ENCODE peak calls at places on chromosome 11, in nine cellular contexts. L is A673, W is heart left ventricle, N is HCT116, Q is upper lobe of right lung, E is cardiac muscle cell, B is fibroblast of lung, C is esophagus squamous epithelium, V is spleen. J is an unnamed sample. For H3K27me3 and H3K4me1, the result is how much of the 10 kb centered on the place peaks cover.

GRCh38 chr11:10770626-10771254 is 19.7 kb downstream of the CTR9 start:
- DNase-seq in L (peak), W (peak), C (no peak), B (peak), V (no peak), Q (no peak), E (peak), N (peak), J (peak)

GRCh38 chr11:66100272-66101037 is 30.4 kb downstream of the PACS1 start:
- DNase-seq in W (peak), B (no peak), E (no peak), Q (peak), V (peak), C (peak), N (no peak), L (no peak), J (no peak)

GRCh38 chr11:9313648-9314290 is 624 bp downstream of the TMEM41B start:
- DNase-seq in N (no peak), L (peak), V (no peak), W (no peak), E (peak), C (no peak), B (peak), Q (no peak), J (no peak)

GRCh38 chr11:18934195-18934808 is 4.9 kb downstream of the MRGPRX1 start:
- DNase-seq in V (no peak), Q (peak), E (no peak), B (no peak), L (no peak), C (no peak), W (no peak), N (no peak), J (no peak)

GRCh38 chr11:60925685-60926267 is 1.5 kb downstream of the TMEM132A start:
- DNase-seq in Q (no peak), L (peak), B (no peak), V (peak), N (no peak), E (peak), C (no peak), W (no peak), J (no peak)

GRCh38 chr11:120714448-120714847 is 202.9 kb downstream of the GRIK4 start:
- DNase-seq in W (no peak), E (no peak), B (peak), V (no peak), C (no peak), L (no peak), N (no peak), Q (no peak), J (no peak)

GRCh38 chr11:47186076-47186936 is at the start of gene PACSIN3:
- DNase-seq in N (no peak), E (peak), Q (peak), B (peak), V (peak), L (peak), C (no peak), W (peak), J (no peak)

GRCh38 chr11:61626580-61627380 is 45.9 kb upstream of the SYT7 start:
- DNase-seq in V (no peak), W (peak), E (no peak), N (no peak), C (no peak), B (no peak), L (no peak), Q (peak), J (no peak)

GRCh38 chr11:44110231-44110679 is 14.8 kb downstream of the EXT2 start:
- DNase-seq in Q (no peak), V (no peak), C (no peak), E (peak), B (peak), L (peak), W (peak), N (no peak), J (no peak)

GRCh38 chr11:112584674-112585073 is 324.0 kb upstream of the PLET1 start:
- DNase-seq in V (no peak), Q (no peak), N (no peak), C (no peak), L (peak), W (no peak), B (no peak), E (no peak), J (no peak)

GRCh38 chr11:121240650-121241299 is 51.8 kb upstream of the SC5D start:
- DNase-seq in V (no peak), Q (no peak), L (peak), C (no peak), E (peak), N (no peak), W (no peak), B (no peak), J (no peak)

GRCh38 chr11:26443617-26444016 is 111.7 kb downstream of the ANO3 start:
- DNase-seq in Q (no peak), E (no peak), N (no peak), V (no peak), L (no peak), C (no peak), B (no peak), W (no peak), J (no peak)

GRCh38 chr11:72617080-72617744 is 57.0 kb downstream of the PDE2A start:
- DNase-seq in B (peak), L (no peak), V (no peak), N (no peak), W (peak), C (no peak), Q (no peak), E (peak), J (no peak)

GRCh38 chr11:35978173-35978572 is 34.3 kb downstream of the LDLRAD3 start:
- DNase-seq in L (no peak), N (no peak), B (no peak), W (no peak), C (no peak), E (no peak), V (no peak), Q (no peak), J (no peak)

GRCh38 chr11:41461057-41461681 is 1.7 kb upstream of the LRRC4C start:
- DNase-seq in W (no peak), L (peak), N (peak), E (peak), B (no peak), C (no peak), Q (no peak), V (no peak), J (peak)

GRCh38 chr11:85884581-85885021 is 29.4 kb downstream of the CCDC83 start:
- DNase-seq in V (no peak), Q (no peak), L (no peak), B (peak), N (no peak), E (peak), C (no peak), W (no peak), J (no peak)

GRCh38 chr11:73040046-73040445 is 102.1 kb downstream of the FCHSD2 start:
- DNase-seq in Q (no peak), E (no peak), V (no peak), L (no peak), N (no peak), C (no peak), W (no peak), B (no peak), J (no peak)

GRCh38 chr11:706957-707816 is 1.2 kb downstream of the EPS8L2 start:
- DNase-seq in B (peak), L (no peak), N (no peak), C (no peak), W (peak), V (no peak), Q (peak), E (no peak), J (no peak)

GRCh38 chr11:43359432-43359818 is 705 bp downstream of the TTC17 start:
- DNase-seq in Q (no peak), N (no peak), C (no peak), V (no peak), E (peak), B (peak), W (peak), L (peak), J (no peak)

GRCh38 chr11:91173701-91174100 is 950.9 kb upstream of the CHORDC1 start:
- DNase-seq in N (no peak), Q (no peak), V (no peak), L (no peak), C (no peak), W (no peak), E (no peak), B (peak), J (no peak)

GRCh38 chr11:77084581-77085191 is 17.9 kb downstream of the CAPN5 start:
- DNase-seq in V (peak), C (no peak), N (no peak), E (no peak), Q (peak), W (no peak), B (no peak), L (no peak), J (no peak)

GRCh38 chr11:126186708-126187481 is 24.6 kb downstream of the RPUSD4 start:
- DNase-seq in C (no peak), W (no peak), L (peak), B (no peak), Q (peak), V (peak), E (no peak), N (no peak), J (no peak)

GRCh38 chr11:102117472-102118113 is 7.3 kb downstream of the YAP1 start:
- DNase-seq in W (no peak), E (no peak), C (no peak), N (no peak), V (no peak), L (peak), Q (no peak), B (no peak), J (no peak)

GRCh38 chr11:20443596-20443995 is 56.1 kb downstream of the PRMT3 start:
- DNase-seq in B (peak), L (peak), W (no peak), V (no peak), N (peak), C (no peak), E (peak), Q (no peak), J (peak)

GRCh38 chr11:1203505-1204271 is 19.2 kb upstream of the MUC5B start:
- DNase-seq in N (peak), C (no peak), V (peak), Q (peak), E (no peak), L (no peak), W (peak), B (no peak), J (no peak)

GRCh38 chr11:131749100-131749499 is 378.7 kb downstream of the NTM start:
- DNase-seq in W (no peak), E (peak), N (no peak), L (peak), V (no peak), B (peak), Q (no peak), C (no peak), J (no peak)

DNA sequence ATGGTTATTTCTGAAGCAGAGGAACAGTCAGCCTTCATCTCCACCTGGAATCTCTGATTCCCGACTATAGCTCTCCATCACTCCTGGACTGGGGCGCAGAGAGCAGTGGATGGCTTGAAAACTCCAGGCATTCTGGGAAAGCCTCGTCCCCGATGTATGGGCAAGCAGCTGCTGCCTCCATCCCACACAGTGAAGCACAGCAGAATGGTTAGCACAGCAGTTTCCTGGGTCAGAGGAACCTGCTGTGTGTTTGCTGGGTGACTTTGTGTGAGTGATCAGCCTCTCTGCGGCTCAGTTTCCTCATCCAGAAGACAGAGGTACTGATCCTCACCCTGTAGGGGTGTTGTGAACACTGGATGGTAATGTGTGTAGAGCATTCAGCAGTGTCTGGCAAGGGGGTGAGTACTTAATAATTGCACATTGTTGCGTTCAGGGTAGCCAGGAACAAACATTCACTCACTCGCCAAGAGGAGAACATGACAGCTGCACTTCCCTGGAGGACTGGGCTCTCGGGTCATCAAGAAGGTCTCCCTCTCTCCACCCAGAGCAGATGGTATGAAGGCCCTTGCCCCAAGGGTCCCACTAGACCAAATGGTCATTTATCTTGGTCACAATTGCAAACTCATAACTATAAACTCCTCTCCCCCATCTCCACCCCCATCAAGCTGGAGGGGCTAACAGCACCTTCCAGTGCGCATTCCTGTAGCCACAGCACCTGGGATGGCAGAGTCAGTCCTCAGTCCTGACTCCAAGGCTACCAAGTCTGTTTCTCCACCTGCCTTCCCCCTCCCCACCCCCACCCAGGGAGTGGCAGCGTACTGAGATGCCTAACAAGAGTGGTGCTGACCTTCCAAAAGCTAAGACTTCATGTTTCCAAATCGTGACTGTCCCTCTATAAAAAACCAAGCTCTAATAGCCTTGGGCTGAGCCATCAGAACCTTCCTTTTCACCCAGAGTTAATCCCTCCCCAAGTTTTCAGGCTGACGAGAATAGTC is 1.5 kb upstream of the CHST1 start:
- DNase-seq in L (no peak), V (no peak), E (no peak), N (no peak), B (no peak), W (no peak), Q (no peak), C (no peak), J (no peak)
- TF ChIP-seq CTCF in L (no peak), V (no peak), E (no peak), N (no peak), B (no peak), W (no peak), Q (no peak), C (no peak), J (no peak)

DNA sequence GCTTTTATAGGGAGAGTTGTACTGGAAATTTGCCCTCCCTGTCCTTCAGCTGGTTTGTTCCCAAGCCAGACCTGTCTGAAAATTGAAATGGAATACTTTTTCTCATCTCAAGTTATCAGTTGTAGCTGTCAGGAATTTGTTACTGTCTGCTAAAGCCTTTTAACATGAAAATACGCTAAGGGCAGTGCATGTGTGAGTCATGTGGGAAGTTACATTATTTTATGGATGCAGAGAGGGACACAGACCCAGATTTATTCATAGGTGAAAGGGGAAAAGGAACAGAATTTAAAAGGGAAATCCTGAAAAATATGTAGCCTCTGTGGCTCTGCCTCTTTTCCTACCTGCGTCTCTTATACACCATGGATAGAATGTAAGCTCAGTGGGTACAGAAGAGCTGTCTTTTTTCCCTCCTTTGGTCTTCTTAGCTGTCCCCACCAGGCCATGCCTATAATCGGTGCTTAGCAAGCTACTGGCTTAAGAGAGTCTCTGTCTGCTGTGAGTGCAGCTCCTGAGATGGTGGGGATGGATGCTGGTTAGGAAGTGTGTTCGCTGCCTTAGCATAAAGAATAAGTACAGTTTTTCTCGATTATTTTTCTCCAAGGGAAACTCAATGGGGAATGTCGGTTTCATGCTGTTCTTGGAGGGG is 166.8 kb downstream of the TEAD1 start:
- DNase-seq in V (no peak), B (peak), Q (no peak), W (no peak), N (no peak), E (no peak), C (no peak), L (peak), J (no peak)
- H3K27me3 ChIP-seq in V (under half), B (under half), Q (under half), W (under half), N (under half), E (under half), C (under half), L (under half), J (under half)

GRCh38 chr11:83054904-83055380 is 16.8 kb downstream of the RAB30 start:
- DNase-seq in N (no peak), V (no peak), L (no peak), W (no peak), B (no peak), Q (no peak), E (no peak), C (no peak), J (no peak)
- H3K4me1 ChIP-seq in N (under half), V (under half), L (under half), W (half or more), B (under half), Q (under half), E (under half), C (under half), J (under half)

GRCh38 chr11:28463826-28464225 is 355.6 kb downstream of the METTL15 start:
- DNase-seq in C (no peak), V (no peak), Q (no peak), N (no peak), B (peak), L (no peak), E (no peak), W (no peak), J (no peak)
- TF ChIP-seq CTCF in C (no peak), V (no peak), Q (no peak), N (no peak), B (no peak), L (no peak), E (no peak), W (no peak), J (no peak)

GRCh38 chr11:12006552-12007229 is 1.7 kb downstream of the DKK3 start:
- DNase-seq in C (no peak), E (no peak), Q (no peak), B (no peak), L (no peak), V (no peak), N (no peak), W (no peak), J (no peak)
- H3K27me3 ChIP-seq in C (under half), E (under half), Q (under half), B (under half), L (under half), V (half or more), N (under half), W (under half), J (under half)

GRCh38 chr11:124801014-124801413 is 808 bp upstream of the MSANTD2 start:
- DNase-seq in E (peak), V (no peak), B (peak), W (no peak), N (no peak), C (no peak), Q (no peak), L (peak), J (no peak)
- H3K4me1 ChIP-seq in E (under half), V (under half), B (under half), W (under half), N (under half), C (under half), Q (under half), L (under half), J (under half)

DNA sequence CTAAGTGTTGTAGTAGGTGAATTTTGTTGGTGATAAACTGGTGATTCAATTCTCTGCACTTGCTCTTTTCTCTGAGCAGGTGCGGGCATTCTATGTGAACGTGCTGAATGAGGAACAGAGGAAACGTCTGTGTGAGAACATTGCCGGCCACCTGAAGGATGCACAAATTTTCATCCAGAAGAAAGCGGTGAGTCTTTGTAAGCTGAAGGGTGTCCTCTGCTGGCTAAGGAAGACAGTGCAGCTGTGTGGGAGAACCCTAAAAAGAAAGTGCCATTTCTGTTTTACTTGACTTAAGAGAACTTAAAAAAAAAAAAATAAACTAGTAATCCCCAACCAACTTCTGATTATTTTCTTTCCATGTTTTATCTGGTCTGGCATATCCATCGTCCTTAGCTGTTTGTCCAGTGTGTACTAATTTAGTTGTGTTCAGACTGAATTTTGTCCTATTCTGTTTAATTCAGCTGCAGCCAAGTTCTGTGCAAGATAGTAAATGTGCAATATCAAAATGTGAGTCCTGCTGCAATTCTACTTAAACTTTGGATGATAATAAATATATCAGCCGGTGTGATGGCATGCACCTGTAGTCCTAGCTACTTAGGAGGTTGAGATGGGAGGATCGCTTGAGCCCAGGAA is 29.6 kb downstream of the CAT start:
- DNase-seq in V (no peak), Q (no peak), L (peak), B (peak), W (no peak), E (peak), N (peak), C (no peak), J (peak)
- TF ChIP-seq CTCF in V (peak), Q (peak), L (peak), B (peak), W (peak), E (peak), N (peak), C (peak), J (peak)